ENCODE peak calls at places on chromosomes 7 and 10, in nine cellular contexts. P, Q, Y, U, A, G, E, H and T are unnamed samples. For H3K4me1, the result is how much of the 10 kb centered on the place peaks cover.

GRCh38 chr10:7260412-7260900 is 150.4 kb downstream of the SFMBT2 start:
- DNase-seq in H (peak), E (peak), A (peak), U (peak), Q (peak), G (peak), Y (no peak), P (no peak), T (peak)

GRCh38 chr7:150756858-150757257 is 19.6 kb downstream of the GIMAP5 start:
- DNase-seq in A (no peak), Q (no peak), H (no peak), Y (no peak), P (no peak), U (no peak), E (peak), G (no peak), T (no peak)

GRCh38 chr10:75329190-75329745 is 72.3 kb downstream of the ZNF503 start:
- DNase-seq in H (no peak), E (no peak), Y (no peak), U (no peak), Q (no peak), A (no peak), P (no peak), G (no peak), T (no peak)

GRCh38 chr10:110141185-110141584 is 66.2 kb upstream of the MXI1 start:
- DNase-seq in Y (no peak), H (no peak), Q (no peak), E (peak), G (no peak), U (no peak), P (no peak), A (peak), T (no peak)

GRCh38 chr7:40793132-40793531 is 658.3 kb downstream of the SUGCT start:
- DNase-seq in A (peak), P (no peak), Q (no peak), G (no peak), H (no peak), Y (no peak), U (no peak), E (no peak), T (no peak)

GRCh38 chr10:86888585-86889381 is 68.6 kb downstream of the MMRN2 start:
- DNase-seq in P (no peak), Q (no peak), A (peak), Y (no peak), H (no peak), U (no peak), G (no peak), E (peak), T (no peak)

GRCh38 chr10:84588426-84588825 is 260.0 kb downstream of the CCSER2 start:
- DNase-seq in A (no peak), Y (no peak), P (no peak), G (no peak), U (no peak), Q (no peak), E (no peak), H (no peak), T (no peak)

GRCh38 chr7:151756076-151756731 is 120.7 kb downstream of the PRKAG2 start:
- DNase-seq in P (no peak), U (peak), E (peak), Y (no peak), A (peak), Q (peak), G (no peak), H (no peak), T (peak)

GRCh38 chr10:49349390-49349789 is 46.5 kb downstream of the DRGX start:
- DNase-seq in Y (no peak), G (no peak), P (no peak), Q (no peak), U (no peak), H (no peak), A (no peak), E (no peak), T (no peak)

GRCh38 chr7:92010215-92010614 is 69.6 kb downstream of the AKAP9 start:
- DNase-seq in E (no peak), G (no peak), Y (no peak), H (no peak), U (no peak), Q (no peak), A (no peak), P (no peak), T (no peak)

GRCh38 chr10:14010083-14010551 is 320.6 kb downstream of the FRMD4A start:
- DNase-seq in A (peak), U (no peak), E (peak), G (no peak), Y (no peak), H (no peak), Q (no peak), P (no peak), T (peak)

GRCh38 chr10:131869344-131869743 is 31.5 kb upstream of the PPP2R2D start:
- DNase-seq in A (no peak), G (no peak), P (no peak), Q (no peak), E (no peak), U (no peak), H (no peak), Y (no peak), T (no peak)

GRCh38 chr10:131860806-131861440 is 39.9 kb upstream of the PPP2R2D start:
- DNase-seq in G (no peak), H (no peak), U (no peak), Q (no peak), E (no peak), A (no peak), P (peak), Y (no peak), T (no peak)

GRCh38 chr10:131868436-131868835 is 32.4 kb upstream of the PPP2R2D start:
- DNase-seq in H (no peak), Q (no peak), P (no peak), G (no peak), U (no peak), Y (no peak), E (no peak), A (no peak), T (no peak)

GRCh38 chr10:131862548-131862947 is 38.3 kb upstream of the PPP2R2D start:
- DNase-seq in Q (no peak), P (peak), E (peak), U (no peak), A (no peak), Y (no peak), G (no peak), H (no peak), T (no peak)

DNA sequence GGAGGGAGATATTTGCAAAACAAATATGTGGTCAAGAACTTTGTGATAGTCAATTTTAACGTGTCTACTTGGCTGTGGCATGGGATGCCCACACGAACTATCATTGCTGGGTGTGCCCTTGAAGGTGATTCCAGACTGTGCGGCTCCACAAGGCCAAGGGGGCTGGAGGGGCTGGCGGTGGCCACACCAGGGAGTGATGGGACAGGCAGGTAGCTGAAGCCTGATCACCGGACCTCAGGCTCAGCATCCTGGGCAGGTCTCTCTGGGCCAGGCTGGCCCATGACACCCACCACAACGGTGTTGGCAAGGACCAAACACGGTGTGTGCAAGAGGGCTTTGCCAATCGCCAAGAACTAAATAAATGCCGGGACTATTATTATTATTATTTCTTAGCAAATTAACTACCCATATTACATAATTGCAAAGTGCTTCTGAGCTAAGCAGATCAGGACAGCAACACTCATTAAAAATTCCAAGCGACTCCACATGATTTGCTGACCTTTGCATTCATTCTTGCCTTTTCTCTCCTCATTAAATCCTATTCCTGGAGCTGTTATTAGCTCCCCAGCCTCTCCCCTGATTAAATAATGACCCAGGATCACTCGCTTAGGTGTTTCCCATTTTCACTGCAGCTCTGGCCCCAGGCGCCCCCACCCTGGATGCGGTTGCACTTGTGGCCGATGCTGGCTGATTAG is 35.4 kb upstream of the PPP2R2D start:
- DNase-seq in Q (no peak), U (no peak), P (no peak), G (no peak), Y (no peak), A (no peak), H (no peak), E (no peak), T (no peak)
- H3K4me1 ChIP-seq in Q (under half), U (under half), P (under half), G (under half), Y (under half), A (under half), H (under half), E (under half), T (under half)

GRCh38 chr7:122886357-122887081 is at the start of gene CADPS2:
- DNase-seq in Q (peak), E (peak), U (peak), Y (peak), G (peak), A (peak), H (peak), P (peak), T (peak)
- TF ChIP-seq POLR2A in Q (peak), E (peak), U (peak), Y (peak), G (peak), A (no peak), H (no peak), P (no peak), T (peak)

DNA sequence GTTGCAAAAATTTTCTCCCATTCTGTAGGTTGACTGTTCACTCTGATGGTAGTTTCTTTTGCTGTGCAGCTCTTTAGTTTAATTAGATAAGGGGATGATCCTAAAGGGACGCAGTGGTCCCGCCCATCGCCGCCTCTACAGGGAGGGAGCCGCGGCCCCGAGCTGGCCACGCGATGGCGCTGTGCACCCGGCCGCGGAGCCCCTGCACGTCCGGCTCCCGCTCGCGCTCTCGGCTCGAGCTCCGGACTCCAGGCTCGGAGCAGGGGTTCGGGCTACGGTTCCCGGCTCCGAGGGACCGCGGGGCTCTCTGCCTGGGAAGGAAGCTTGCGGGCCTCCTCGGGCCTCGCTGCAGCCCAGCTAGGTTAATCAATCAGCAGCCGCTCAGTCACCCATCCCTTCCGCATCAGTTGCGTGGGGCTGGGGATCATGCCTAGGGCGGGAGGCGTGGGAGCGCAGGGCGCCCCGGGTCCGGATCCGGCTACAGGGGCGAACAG is 97.8 kb downstream of the WDR11 start:
- DNase-seq in G (peak), P (no peak), H (peak), Y (peak), Q (no peak), A (peak), U (peak), E (peak), T (peak)
- TF ChIP-seq CTCF in G (peak), P (peak), H (peak), Y (peak), Q (peak), A (peak), U (peak), E (peak), T (peak)

DNA sequence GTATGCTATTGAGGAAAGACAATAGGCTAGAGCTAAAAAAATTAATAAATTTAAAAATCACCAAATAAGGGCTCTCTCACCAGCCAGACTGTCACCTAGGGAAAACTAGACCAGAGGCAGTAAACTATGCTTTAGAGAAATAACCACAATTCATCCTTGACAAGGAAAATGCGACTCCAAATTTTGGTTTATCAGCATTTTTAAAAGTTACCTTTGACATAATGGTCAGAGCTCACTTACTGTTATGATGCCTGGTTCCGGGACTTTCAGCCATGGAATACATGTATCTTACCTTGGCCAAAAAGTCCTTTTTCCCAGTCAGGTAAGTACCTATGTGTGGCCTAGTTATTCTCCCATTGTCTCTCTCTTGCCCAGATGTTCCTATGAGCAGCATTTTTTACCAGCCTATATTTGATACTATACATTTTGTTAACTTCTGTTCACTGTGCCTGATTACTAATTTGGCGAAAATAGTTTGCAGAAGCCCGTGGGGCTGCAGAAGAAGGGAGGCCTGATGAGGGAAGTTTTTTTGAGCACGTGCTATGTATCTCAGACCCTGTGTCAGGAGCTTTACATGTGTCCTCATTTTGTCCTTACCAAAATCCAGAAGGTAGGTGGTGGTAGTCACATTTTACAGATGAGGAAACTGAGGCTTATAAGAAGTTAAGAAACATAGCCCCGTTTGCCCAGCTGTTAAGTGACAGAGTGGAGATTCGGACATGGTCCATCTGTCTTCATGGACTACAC is 149.7 kb downstream of the CELF2 start:
- DNase-seq in Q (no peak), P (no peak), Y (no peak), H (no peak), E (no peak), G (no peak), U (no peak), A (no peak), T (no peak)
- H3K4me1 ChIP-seq in Q (under half), P (under half), Y (under half), H (under half), E (under half), G (under half), U (under half), A (under half), T (half or more)

GRCh38 chr7:6392712-6393666 is 54.8 kb downstream of the DAGLB start:
- DNase-seq in Y (peak), H (no peak), E (peak), A (peak), P (no peak), U (peak), Q (peak), G (peak), T (no peak)
- TF ChIP-seq POLR2A in Y (no peak), H (no peak), E (no peak), A (no peak), P (no peak), U (no peak), Q (peak), G (no peak), T (peak)

DNA sequence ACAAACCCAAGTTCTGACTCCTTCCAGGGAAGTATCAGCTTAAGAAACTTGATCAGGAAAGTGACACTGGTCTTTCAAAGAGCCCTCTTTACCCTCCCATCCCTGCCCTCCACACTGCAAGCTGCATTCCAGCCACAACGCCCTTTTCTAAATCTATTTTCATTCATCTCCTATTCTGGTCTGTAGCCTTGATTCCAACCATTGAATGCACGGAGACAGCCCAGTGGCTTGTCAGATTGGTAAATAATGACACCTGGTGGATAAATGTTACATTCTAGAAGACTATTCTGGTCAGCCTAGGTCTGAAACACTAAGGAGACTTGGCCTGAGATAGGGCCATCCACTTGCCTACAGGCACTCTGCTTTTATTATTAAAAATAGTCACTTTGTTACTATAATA is 20.9 kb downstream of the MORN4 start:
- DNase-seq in G (peak), P (no peak), A (peak), Y (no peak), Q (no peak), U (no peak), E (peak), H (peak), T (no peak)
- TF ChIP-seq CTCF in G (peak), P (peak), A (peak), Y (peak), Q (peak), U (peak), E (no peak), H (peak), T (peak)